ENCODE peak calls at places on chromosomes 6 and 20, in ten cellular contexts. H is cardiac muscle cell, B is astrocyte, W is heart left ventricle, Z is mammary epithelial cell, E is left lung, U is breast epithelium, N is HCT116, A is RWPE2, M is suprapubic skin. X is an unnamed sample.

GRCh38 chr6:16301511-16301910 is 63.1 kb downstream of the GMPR start:
- DNase-seq in N (no peak), M (no peak), A (no peak), W (no peak), H (no peak), E (no peak), U (no peak), Z (no peak), B (no peak), X (no peak)

GRCh38 chr20:59123011-59123676 is 40.5 kb upstream of the ZNF831 start:
- DNase-seq in B (no peak), W (no peak), U (no peak), A (no peak), E (no peak), M (no peak), Z (no peak), N (no peak), H (no peak), X (no peak)

GRCh38 chr20:57708694-57709673 is 831 bp downstream of the PMEPA1 start:
- DNase-seq in E (no peak), W (peak; percentile 62), B (no peak), M (no peak), Z (no peak), U (no peak), H (peak; percentile 35), A (no peak), N (no peak), X (no peak)

GRCh38 chr6:15324427-15324985 is 78.6 kb downstream of the JARID2 start:
- DNase-seq in A (no peak), H (no peak), U (no peak), W (no peak), M (no peak), Z (no peak), B (no peak), N (no peak), E (no peak), X (no peak)

GRCh38 chr6:71288228-71289038 is at the start of gene OGFRL1:
- DNase-seq in B (peak; percentile 49), U (peak; percentile 70), N (no peak), E (peak; percentile 97), M (peak; percentile 85), A (no peak), H (peak; percentile 86), Z (peak; percentile 73), W (peak; percentile 87), X (peak; percentile 69)

GRCh38 chr6:129767776-129768490 is 58.0 kb upstream of the ARHGAP18 start:
- DNase-seq in Z (no peak), H (no peak), U (no peak), M (no peak), W (no peak), B (no peak), E (no peak), A (no peak), N (no peak), X (no peak)

GRCh38 chr6:54892831-54893230 is 46.3 kb downstream of the FAM83B start:
- DNase-seq in M (no peak), W (no peak), U (no peak), H (no peak), A (no peak), B (peak; percentile 71), N (peak; percentile 45), Z (peak; percentile 99), E (no peak), X (peak; percentile 97)

GRCh38 chr6:84767591-84768201 is 3.3 kb upstream of the TBX18 start:
- DNase-seq in W (no peak), Z (no peak), E (no peak), U (no peak), B (no peak), N (no peak), M (no peak), A (no peak), H (no peak), X (no peak)

GRCh38 chr6:105799051-105799450 is 287.1 kb upstream of the PRDM1 start:
- DNase-seq in W (no peak), H (no peak), E (no peak), N (no peak), U (no peak), B (no peak), Z (no peak), M (no peak), A (no peak), X (no peak)

GRCh38 chr6:167116838-167117228 is 6.1 kb upstream of the CCR6 start:
- DNase-seq in U (no peak), E (no peak), H (no peak), Z (no peak), A (no peak), M (no peak), B (no peak), N (no peak), W (no peak), X (no peak)

GRCh38 chr6:80531676-80532619 is 425.5 kb downstream of the BCKDHB start:
- DNase-seq in M (no peak), Z (no peak), B (no peak), A (no peak), N (no peak), W (no peak), E (no peak), H (no peak), U (no peak), X (no peak)

GRCh38 chr6:158496700-158497099 is 63.2 kb upstream of the TMEM181 start:
- DNase-seq in A (no peak), Z (no peak), B (no peak), W (no peak), U (no peak), H (no peak), M (no peak), N (no peak), E (no peak), X (no peak)

GRCh38 chr6:43774776-43775583 is 5.0 kb downstream of the VEGFA start:
- DNase-seq in W (peak; percentile 85), A (peak; percentile 67), E (peak; percentile 93), M (peak; percentile 89), B (peak; percentile 40), Z (peak; percentile 69), H (peak; percentile 77), N (no peak), U (peak; percentile 83), X (peak; percentile 58)

GRCh38 chr20:21693322-21693721 is 12.1 kb upstream of the PAX1 start:
- DNase-seq in N (no peak), B (no peak), U (no peak), W (no peak), A (no peak), Z (no peak), E (no peak), M (no peak), H (peak; percentile 36), X (no peak)
- TF ChIP-seq CTCF in N (peak; percentile 45), B (no peak), U (no peak), W (no peak), A (peak; percentile 8), Z (no peak), E (no peak), M (no peak), H (no peak), X (peak; percentile 50)

GRCh38 chr6:25014375-25014774 is 78.6 kb upstream of the RIPOR2 start:
- DNase-seq in U (no peak), H (no peak), Z (no peak), M (no peak), B (no peak), W (no peak), N (no peak), A (no peak), E (no peak), X (no peak)

GRCh38 chr6:25013249-25013648 is 77.5 kb upstream of the RIPOR2 start:
- DNase-seq in E (no peak), B (no peak), N (no peak), W (no peak), A (no peak), H (no peak), M (no peak), U (no peak), Z (no peak), X (no peak)

GRCh38 chr6:25016311-25016710 is 80.6 kb upstream of the RIPOR2 start:
- DNase-seq in W (no peak), B (peak; percentile 77), H (no peak), Z (no peak), N (no peak), A (no peak), U (no peak), E (no peak), M (no peak), X (no peak)

GRCh38 chr6:25012657-25013056 is 76.9 kb upstream of the RIPOR2 start:
- DNase-seq in N (no peak), H (no peak), U (no peak), A (no peak), W (no peak), M (no peak), Z (peak; percentile 49), B (peak; percentile 79), E (no peak), X (peak; percentile 69)

GRCh38 chr6:25014806-25015560 is 79.2 kb upstream of the RIPOR2 start:
- DNase-seq in H (no peak), A (no peak), Z (peak; percentile 51), B (peak; percentile 78), U (no peak), M (no peak), N (no peak), E (no peak), W (no peak), X (no peak)
- H3K4me1 ChIP-seq in H (no peaks in the 10 kb centered on the region), A (peaks cover 77% of the 10 kb centered on the region), Z (peaks cover 74% of the 10 kb centered on the region), B (peaks cover 34% of the 10 kb centered on the region), U (no peaks in the 10 kb centered on the region), M (peaks cover 49% of the 10 kb centered on the region), N (peaks cover 4% of the 10 kb centered on the region), E (peaks cover 79% of the 10 kb centered on the region), W (peaks cover 12% of the 10 kb centered on the region), X (peaks cover 41% of the 10 kb centered on the region)

DNA sequence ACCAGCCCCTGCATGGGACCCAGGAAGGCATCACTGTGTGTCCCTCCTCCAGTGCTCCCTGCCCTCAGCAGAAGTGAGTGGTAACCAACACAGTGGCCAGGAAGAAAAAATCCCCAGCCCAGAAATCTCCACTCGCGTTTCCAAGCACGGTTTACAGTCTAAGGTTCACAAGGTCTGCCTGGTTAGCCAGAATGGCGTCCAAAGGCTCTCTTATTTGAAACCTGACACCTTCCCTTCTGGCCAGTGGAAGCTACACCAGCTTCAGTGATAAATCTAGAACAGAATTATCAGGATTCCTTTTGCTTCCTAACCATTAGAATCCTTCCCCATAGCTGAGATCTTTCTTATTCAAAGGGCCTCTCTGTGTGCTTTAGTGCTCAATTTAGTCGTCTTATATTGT is 9.2 kb downstream of the LY86 start:
- DNase-seq in H (no peak), E (no peak), A (no peak), M (no peak), W (no peak), B (no peak), N (no peak), Z (no peak), U (no peak), X (no peak)
- TF ChIP-seq CTCF in H (no peak), E (no peak), A (no peak), M (no peak), W (no peak), B (no peak), N (no peak), Z (no peak), U (no peak), X (no peak)

DNA sequence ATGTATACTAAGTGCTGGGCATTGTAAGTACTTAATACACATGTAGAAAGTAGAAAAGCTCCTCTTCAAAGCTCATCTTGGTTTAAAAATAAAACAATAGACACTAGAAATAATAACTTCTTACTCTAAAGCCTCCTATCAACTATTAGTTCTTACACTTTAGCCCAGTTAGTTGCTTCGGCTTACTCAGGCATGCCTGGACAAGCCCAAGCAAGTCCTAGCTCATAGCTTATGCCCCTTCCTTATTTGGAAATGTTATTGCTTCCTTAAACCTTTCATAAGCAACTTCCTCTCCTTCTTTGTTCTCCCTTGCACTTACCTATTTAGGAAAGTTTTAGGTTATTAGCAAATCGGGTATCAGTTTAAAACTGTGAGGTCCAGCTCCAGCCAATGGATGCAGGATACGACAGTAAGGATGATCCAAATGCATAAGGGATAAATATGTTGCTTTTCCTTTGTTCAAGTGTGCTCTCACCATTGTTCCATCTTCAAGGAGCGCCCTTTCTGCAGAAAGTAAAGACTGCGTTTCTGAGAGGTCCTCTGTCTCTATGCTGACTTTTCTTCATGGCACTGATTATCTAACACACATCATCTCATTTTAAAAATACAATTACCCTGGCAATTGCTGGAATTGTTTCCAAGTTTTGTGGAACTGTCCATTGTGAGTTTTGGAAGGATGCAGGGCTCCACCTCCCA is 12.3 kb downstream of the TMEM30A start:
- DNase-seq in U (no peak), E (no peak), W (no peak), H (no peak), Z (peak; percentile 73), B (peak; percentile 75), A (no peak), M (no peak), N (no peak), X (no peak)
- H3K4me1 ChIP-seq in U (no peaks in the 10 kb centered on the region), E (peaks cover 77% of the 10 kb centered on the region), W (peaks cover 52% of the 10 kb centered on the region), H (peaks cover 10% of the 10 kb centered on the region), Z (peaks cover 38% of the 10 kb centered on the region), B (peaks cover 17% of the 10 kb centered on the region), A (peaks cover 42% of the 10 kb centered on the region), M (peaks cover 25% of the 10 kb centered on the region), N (peaks cover 14% of the 10 kb centered on the region), X (peaks cover 35% of the 10 kb centered on the region)